ENCODE peak calls at places on chromosomes 12 and 14, in five cellular contexts. One of them, this sample, is unnamed.

GRCh38 chr12:51752490-51752889 is 96.0 kb downstream of the FIGNL2 start:
- DNase-seq in transverse colon: peak; percentile 27
- DNase-seq in HepG2: no peak
- DNase-seq in K562: peak; percentile 8
- DNase-seq in stomach: peak; percentile 30
- DNase-seq in this sample: peak; percentile 85

GRCh38 chr12:131740626-131741025 is 29.7 kb downstream of the SFSWAP start:
- DNase-seq in K562: no peak
- DNase-seq in stomach: no peak
- DNase-seq in HepG2: no peak
- DNase-seq in transverse colon: no peak
- DNase-seq in this sample: no peak

GRCh38 chr14:77882098-77882497 is 82.2 kb downstream of the ADCK1 start:
- DNase-seq in HepG2: no peak
- DNase-seq in transverse colon: peak; percentile 11
- DNase-seq in stomach: no peak
- DNase-seq in K562: no peak
- DNase-seq in this sample: no peak

GRCh38 chr14:33806905-33807304 is 144.0 kb downstream of the EGLN3 start:
- DNase-seq in HepG2: no peak
- DNase-seq in transverse colon: no peak
- DNase-seq in stomach: no peak
- DNase-seq in K562: no peak
- DNase-seq in this sample: no peak

GRCh38 chr12:110352401-110352800 is 51.1 kb downstream of the ANAPC7 start:
- DNase-seq in K562: no peak
- DNase-seq in stomach: no peak
- DNase-seq in HepG2: no peak
- DNase-seq in transverse colon: no peak
- DNase-seq in this sample: no peak

GRCh38 chr12:57370696-57371095 is 60.1 kb downstream of the R3HDM2 start:
- DNase-seq in HepG2: no peak
- DNase-seq in K562: no peak
- DNase-seq in stomach: no peak
- DNase-seq in transverse colon: no peak
- DNase-seq in this sample: no peak

GRCh38 chr12:112370156-112370555 is 12.1 kb downstream of the HECTD4 start:
- DNase-seq in HepG2: no peak
- DNase-seq in stomach: no peak
- DNase-seq in K562: no peak
- DNase-seq in transverse colon: no peak
- DNase-seq in this sample: no peak

GRCh38 chr14:63460594-63461132 is 82.5 kb downstream of the PPP2R5E start:
- DNase-seq in HepG2: no peak
- DNase-seq in stomach: no peak
- DNase-seq in K562: no peak
- DNase-seq in transverse colon: no peak
- DNase-seq in this sample: no peak

GRCh38 chr14:21309956-21310355 is 30.1 kb downstream of the RPGRIP1 start:
- DNase-seq in transverse colon: no peak
- DNase-seq in K562: no peak
- DNase-seq in stomach: no peak
- DNase-seq in HepG2: no peak
- DNase-seq in this sample: no peak

GRCh38 chr14:50318031-50318626 is 6.0 kb downstream of the DMAC2L start:
- DNase-seq in HepG2: peak; percentile 27
- DNase-seq in stomach: no peak
- DNase-seq in transverse colon: no peak
- DNase-seq in K562: peak; percentile 24
- DNase-seq in this sample: no peak

GRCh38 chr12:1374296-1374695 is 220.1 kb downstream of the FBXL14 start:
- DNase-seq in transverse colon: no peak
- DNase-seq in stomach: no peak
- DNase-seq in HepG2: no peak
- DNase-seq in K562: no peak
- DNase-seq in this sample: no peak

GRCh38 chr14:71555654-71556559 is 376.3 kb upstream of the RGS6 start:
- DNase-seq in K562: peak; percentile 44
- DNase-seq in stomach: no peak
- DNase-seq in HepG2: peak; percentile 4
- DNase-seq in transverse colon: peak; percentile 39
- DNase-seq in this sample: no peak

GRCh38 chr14:33567003-33567735 is 383.7 kb downstream of the EGLN3 start:
- DNase-seq in HepG2: peak; percentile 76
- DNase-seq in stomach: no peak
- DNase-seq in transverse colon: no peak
- DNase-seq in K562: no peak
- DNase-seq in this sample: no peak

GRCh38 chr14:67566908-67567307 is 33.2 kb downstream of the PIGH start:
- DNase-seq in stomach: no peak
- DNase-seq in K562: no peak
- DNase-seq in transverse colon: no peak
- DNase-seq in HepG2: no peak
- DNase-seq in this sample: no peak

GRCh38 chr12:98499668-98500456 is 15.5 kb upstream of the TMPO start:
- DNase-seq in stomach: no peak
- DNase-seq in K562: no peak
- DNase-seq in transverse colon: no peak
- DNase-seq in HepG2: no peak
- DNase-seq in this sample: no peak

GRCh38 chr12:98503593-98504367 is 11.6 kb upstream of the TMPO start:
- DNase-seq in transverse colon: peak; percentile 95
- DNase-seq in HepG2: peak; percentile 84
- DNase-seq in K562: peak; percentile 96
- DNase-seq in stomach: peak; percentile 93
- DNase-seq in this sample: peak; percentile 87

GRCh38 chr12:98498635-98499034 is 16.8 kb upstream of the TMPO start:
- DNase-seq in stomach: no peak
- DNase-seq in K562: no peak
- DNase-seq in HepG2: no peak
- DNase-seq in transverse colon: no peak
- DNase-seq in this sample: no peak

GRCh38 chr12:98504368-98504617 is 11.1 kb upstream of the TMPO start:
- DNase-seq in K562: no peak
- DNase-seq in transverse colon: no peak
- DNase-seq in stomach: no peak
- DNase-seq in HepG2: no peak
- DNase-seq in this sample: no peak

GRCh38 chr12:98503343-98503592 is 12.1 kb upstream of the TMPO start:
- DNase-seq in K562: peak; percentile 93
- DNase-seq in transverse colon: peak; percentile 93
- DNase-seq in stomach: peak; percentile 90
- DNase-seq in HepG2: peak; percentile 84
- DNase-seq in this sample: peak; percentile 88
- TF ChIP-seq POLR2AphosphoS5 in K562: no peak
- TF ChIP-seq POLR2AphosphoS5 in transverse colon: no peak
- TF ChIP-seq POLR2AphosphoS5 in stomach: peak; percentile 32
- TF ChIP-seq POLR2AphosphoS5 in HepG2: no peak
- TF ChIP-seq POLR2AphosphoS5 in this sample: no peak

GRCh38 chr12:34218193-34219045 is 196.1 kb downstream of the ALG10 start:
- DNase-seq in K562: peak; percentile 78
- DNase-seq in HepG2: peak; percentile 64
- DNase-seq in stomach: peak; percentile 67
- DNase-seq in transverse colon: peak; percentile 52
- DNase-seq in this sample: peak; percentile 67
- H3K9me3 ChIP-seq in K562: no peaks in the 10 kb centered on the region
- H3K9me3 ChIP-seq in HepG2: no peaks in the 10 kb centered on the region
- H3K9me3 ChIP-seq in stomach: no peaks in the 10 kb centered on the region
- H3K9me3 ChIP-seq in transverse colon: no peaks in the 10 kb centered on the region
- H3K9me3 ChIP-seq in this sample: no peaks in the 10 kb centered on the region

GRCh38 chr12:104340917-104341611 is 37.5 kb downstream of the EID3 start:
- DNase-seq in K562: no peak
- DNase-seq in transverse colon: no peak
- DNase-seq in HepG2: no peak
- DNase-seq in stomach: no peak
- DNase-seq in this sample: no peak
- TF ChIP-seq POLR2AphosphoS5 in K562: peak; percentile 9
- TF ChIP-seq POLR2AphosphoS5 in transverse colon: no peak
- TF ChIP-seq POLR2AphosphoS5 in HepG2: no peak
- TF ChIP-seq POLR2AphosphoS5 in stomach: no peak
- TF ChIP-seq POLR2AphosphoS5 in this sample: no peak

GRCh38 chr12:76202621-76203020 is 118.1 kb upstream of the NAP1L1 start:
- DNase-seq in transverse colon: no peak
- DNase-seq in HepG2: no peak
- DNase-seq in K562: no peak
- DNase-seq in stomach: no peak
- DNase-seq in this sample: no peak
- H3K9me3 ChIP-seq in transverse colon: peaks cover 17% of the 10 kb centered on the region
- H3K9me3 ChIP-seq in HepG2: peaks cover 19% of the 10 kb centered on the region
- H3K9me3 ChIP-seq in K562: peaks cover 3% of the 10 kb centered on the region
- H3K9me3 ChIP-seq in stomach: peaks cover 13% of the 10 kb centered on the region
- H3K9me3 ChIP-seq in this sample: peaks cover 26% of the 10 kb centered on the region

DNA sequence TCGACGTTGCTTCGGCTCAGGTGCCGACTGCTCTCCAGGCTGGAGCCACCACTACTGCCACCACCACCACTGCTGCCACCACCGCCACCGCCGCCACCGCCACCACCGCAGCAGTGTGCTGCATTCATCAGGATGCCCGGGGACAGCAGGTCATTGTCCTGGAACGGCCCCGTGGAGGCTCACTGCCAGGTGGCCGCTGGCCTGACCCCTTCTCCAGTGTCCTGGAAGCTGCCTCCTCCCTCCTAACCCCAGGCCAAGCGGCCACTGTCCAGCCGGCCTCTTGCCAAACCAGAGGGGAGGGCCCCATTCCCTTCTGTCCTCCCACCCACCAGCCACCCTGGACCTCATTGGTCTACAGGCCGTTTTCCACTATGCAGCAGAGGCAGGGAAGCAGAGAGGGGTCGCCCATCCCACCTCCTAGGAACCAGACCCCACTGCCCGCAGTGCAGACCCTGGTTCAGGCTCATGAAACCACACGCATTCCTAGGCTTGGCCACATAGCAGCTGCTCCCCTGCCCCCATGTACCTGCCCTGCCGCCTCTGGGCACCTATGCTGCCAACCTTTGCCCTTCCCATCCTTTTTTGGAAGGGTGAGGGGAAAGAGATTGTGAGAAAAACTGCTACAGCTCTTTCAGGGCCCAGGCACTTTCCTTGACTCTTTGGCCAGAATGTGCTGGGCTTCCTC is 15.2 kb downstream of the ARL6IP4 start:
- DNase-seq in HepG2: no peak
- DNase-seq in stomach: no peak
- DNase-seq in K562: no peak
- DNase-seq in transverse colon: no peak
- DNase-seq in this sample: no peak
- TF ChIP-seq POLR2AphosphoS5 in HepG2: no peak
- TF ChIP-seq POLR2AphosphoS5 in stomach: no peak
- TF ChIP-seq POLR2AphosphoS5 in K562: no peak
- TF ChIP-seq POLR2AphosphoS5 in transverse colon: no peak
- TF ChIP-seq POLR2AphosphoS5 in this sample: no peak

DNA sequence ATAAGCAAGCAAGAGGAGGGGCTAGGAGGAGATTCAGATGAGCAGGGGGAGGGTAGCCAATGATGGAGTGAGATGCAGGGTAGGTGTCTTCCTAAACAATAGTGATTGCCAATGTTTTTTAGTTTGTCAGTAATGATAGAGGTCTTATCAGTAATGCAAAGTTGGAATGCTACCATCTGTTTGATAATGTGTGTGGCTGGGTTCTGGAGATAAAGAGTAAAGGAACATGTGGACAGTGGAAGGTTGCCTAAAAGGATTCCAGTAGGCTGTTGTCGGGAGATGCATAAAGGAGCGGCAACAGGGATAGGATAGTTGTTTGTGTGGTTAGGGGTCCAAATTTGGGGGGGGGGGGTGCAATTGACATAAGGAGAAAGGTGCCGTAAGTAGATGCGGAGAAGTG is 52.5 kb downstream of the TESPA1 start:
- DNase-seq in stomach: no peak
- DNase-seq in transverse colon: no peak
- DNase-seq in HepG2: no peak
- DNase-seq in K562: peak; percentile 31
- DNase-seq in this sample: no peak
- H3K9me3 ChIP-seq in stomach: peaks cover 5% of the 10 kb centered on the region
- H3K9me3 ChIP-seq in transverse colon: peaks cover 13% of the 10 kb centered on the region
- H3K9me3 ChIP-seq in HepG2: peaks cover 9% of the 10 kb centered on the region
- H3K9me3 ChIP-seq in K562: peaks cover 4% of the 10 kb centered on the region
- H3K9me3 ChIP-seq in this sample: peaks cover 18% of the 10 kb centered on the region